ENCODE peak calls at places on chromosomes 11 and 22, in seven cellular contexts. C, U, P, N, B, X and H are unnamed samples.

GRCh38 chr11:12540075-12540685 is 134.0 kb upstream of the TEAD1 start:
- DNase-seq in N (no peak), C (peak), P (no peak), U (no peak), X (no peak), B (no peak), H (no peak)

GRCh38 chr11:95392644-95393043 is 161.6 kb upstream of the SESN3 start:
- DNase-seq in C (no peak), U (no peak), X (no peak), P (no peak), N (no peak), B (no peak), H (no peak)

GRCh38 chr11:95337972-95338429 is 107.0 kb upstream of the SESN3 start:
- DNase-seq in B (no peak), N (no peak), U (no peak), P (no peak), C (no peak), X (no peak), H (no peak)

GRCh38 chr11:64360403-64360980 is 1.5 kb downstream of the RPS6KA4 start:
- DNase-seq in P (no peak), N (no peak), C (no peak), B (no peak), X (no peak), U (no peak), H (peak)

GRCh38 chr11:120153221-120153620 is 15.3 kb upstream of the TRIM29 start:
- DNase-seq in B (no peak), C (no peak), U (no peak), P (no peak), X (no peak), N (no peak), H (no peak)

GRCh38 chr11:289145-289705 is 299 bp downstream of the PGGHG start:
- DNase-seq in X (no peak), C (no peak), N (no peak), U (no peak), B (no peak), P (no peak), H (peak)

GRCh38 chr11:2400761-2401435 is 348 bp downstream of the TSSC4 start:
- DNase-seq in P (no peak), C (no peak), U (no peak), X (no peak), N (no peak), B (peak), H (no peak)

GRCh38 chr22:43862074-43862881 is at the start of gene SULT4A1:
- DNase-seq in N (peak), B (peak), X (no peak), C (no peak), P (no peak), U (no peak), H (no peak)

GRCh38 chr11:118921121-118921928 is 4.4 kb downstream of the BCL9L start:
- DNase-seq in B (peak), U (peak), P (no peak), C (peak), N (no peak), X (no peak), H (peak)

GRCh38 chr11:45022294-45023064 is 71.8 kb upstream of the TP53I11 start:
- DNase-seq in N (no peak), U (no peak), X (no peak), P (no peak), B (no peak), C (no peak), H (no peak)

GRCh38 chr22:27642104-27642800 is 159.3 kb downstream of the MN1 start:
- DNase-seq in B (peak), P (no peak), N (no peak), C (no peak), U (peak), X (no peak), H (no peak)

GRCh38 chr11:78420796-78421209 is 3.2 kb upstream of the GAB2 start:
- DNase-seq in U (peak), N (peak), X (peak), C (peak), P (no peak), B (peak), H (no peak)

GRCh38 chr11:107545101-107545514 is 20.4 kb downstream of the ALKBH8 start:
- DNase-seq in P (no peak), B (no peak), U (no peak), X (no peak), C (peak), N (no peak), H (no peak)

GRCh38 chr11:133955091-133955846 is 1.5 kb downstream of the IGSF9B start:
- DNase-seq in U (no peak), X (peak), N (peak), P (no peak), B (no peak), C (no peak), H (no peak)
- H3K4me3 ChIP-seq in U (peak), X (peak), N (peak), P (no peak), B (peak), C (no peak), H (peak)

GRCh38 chr11:92969634-92970347 is at the start of gene MTNR1B:
- DNase-seq in B (no peak), N (peak), P (no peak), C (no peak), U (no peak), X (no peak), H (no peak)
- H3K4me3 ChIP-seq in B (no peak), N (peak), P (no peak), C (peak), U (no peak), X (no peak), H (no peak)

DNA sequence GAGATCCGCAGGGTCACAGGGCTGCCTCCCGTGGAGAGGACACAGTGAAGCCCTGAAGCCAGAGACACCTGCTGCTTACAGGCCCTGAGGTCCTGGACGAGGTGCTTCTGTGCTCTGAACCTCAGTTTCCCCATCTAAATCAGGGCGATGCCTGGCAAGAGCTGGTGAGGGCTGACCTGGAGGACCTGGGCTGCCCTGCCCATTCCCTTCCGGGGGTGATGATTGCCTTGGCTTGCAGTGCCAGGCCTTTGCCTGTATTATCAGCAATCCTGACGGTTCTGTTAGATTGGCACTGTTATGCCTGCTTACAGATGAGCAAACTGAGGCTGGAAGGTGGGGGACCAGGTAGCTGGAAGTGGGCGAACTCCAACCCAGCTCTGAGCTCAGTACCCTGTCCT is 7.8 kb upstream of the GTSE1 start:
- DNase-seq in U (no peak), X (no peak), C (no peak), N (no peak), P (no peak), B (no peak), H (no peak)
- H3K4me3 ChIP-seq in U (no peak), X (no peak), C (no peak), N (no peak), P (no peak), B (no peak), H (no peak)

GRCh38 chr22:42022162-42022847 is 23.7 kb downstream of the WBP2NL start:
- DNase-seq in B (no peak), U (no peak), C (no peak), N (no peak), X (no peak), P (no peak), H (no peak)
- H3K4me3 ChIP-seq in B (no peak), U (no peak), C (no peak), N (no peak), X (no peak), P (no peak), H (no peak)